ENCODE peak calls at places on chromosome 11, in seven cellular contexts. X, M, S, V, T, B and I are unnamed samples. For H3K4me1 and H3K9me3, the result is how much of the 10 kb centered on the place peaks cover.

GRCh38 chr11:122709042-122709760 is 53.7 kb downstream of the UBASH3B start:
- DNase-seq in X (no peak), V (no peak), M (no peak), B (peak), S (no peak), T (no peak), I (no peak)

GRCh38 chr11:59551651-59552521 is 40.5 kb downstream of the OR4D9 start:
- DNase-seq in X (peak), M (no peak), S (no peak), T (no peak), V (peak), B (peak), I (peak)

GRCh38 chr11:77407613-77408012 is 66.3 kb downstream of the PAK1 start:
- DNase-seq in B (peak), M (peak), S (peak), T (peak), X (peak), V (no peak), I (no peak)

GRCh38 chr11:8671651-8672062 is 10.8 kb downstream of the TRIM66 start:
- DNase-seq in X (no peak), T (peak), V (no peak), M (peak), S (no peak), B (no peak), I (no peak)

GRCh38 chr11:20599424-20600346 is at the start of gene SLC6A5:
- DNase-seq in M (peak), B (no peak), X (peak), T (no peak), S (peak), V (peak), I (peak)

GRCh38 chr11:72856551-72857342 is 42.5 kb downstream of the ATG16L2 start:
- DNase-seq in B (no peak), S (no peak), V (no peak), X (peak), M (no peak), T (no peak), I (no peak)

GRCh38 chr11:127895776-127896175 is 691.6 kb downstream of the ETS1 start:
- DNase-seq in X (no peak), B (no peak), M (no peak), V (no peak), T (no peak), S (no peak), I (no peak)

GRCh38 chr11:100525635-100526034 is 161.5 kb upstream of the ARHGAP42 start:
- DNase-seq in M (no peak), B (no peak), X (no peak), V (no peak), T (no peak), S (no peak), I (peak)

GRCh38 chr11:132080121-132080520 is 709.7 kb downstream of the NTM start:
- DNase-seq in V (no peak), T (no peak), M (no peak), S (no peak), X (no peak), B (no peak), I (no peak)

GRCh38 chr11:78730267-78730824 is 155.7 kb upstream of the NARS2 start:
- DNase-seq in T (no peak), V (no peak), S (no peak), M (no peak), X (no peak), B (no peak), I (no peak)

GRCh38 chr11:92663539-92663938 is 305.9 kb upstream of the MTNR1B start:
- DNase-seq in B (no peak), V (no peak), X (no peak), S (no peak), T (no peak), M (no peak), I (no peak)

GRCh38 chr11:106959800-106960199 is 58.5 kb downstream of the GUCY1A2 start:
- DNase-seq in B (no peak), V (no peak), T (no peak), X (no peak), M (no peak), S (no peak), I (no peak)

GRCh38 chr11:35355102-35355749 is 64.1 kb downstream of the SLC1A2 start:
- DNase-seq in T (no peak), M (no peak), V (no peak), B (no peak), S (no peak), X (no peak), I (no peak)

GRCh38 chr11:62892077-62892922 is 11.6 kb downstream of the SLC3A2 start:
- DNase-seq in B (peak), T (no peak), X (no peak), S (no peak), M (no peak), V (no peak), I (no peak)

GRCh38 chr11:61776561-61777075 is 15.8 kb downstream of the TMEM258 start:
- DNase-seq in X (peak), V (no peak), T (no peak), S (peak), B (peak), M (peak), I (peak)

DNA sequence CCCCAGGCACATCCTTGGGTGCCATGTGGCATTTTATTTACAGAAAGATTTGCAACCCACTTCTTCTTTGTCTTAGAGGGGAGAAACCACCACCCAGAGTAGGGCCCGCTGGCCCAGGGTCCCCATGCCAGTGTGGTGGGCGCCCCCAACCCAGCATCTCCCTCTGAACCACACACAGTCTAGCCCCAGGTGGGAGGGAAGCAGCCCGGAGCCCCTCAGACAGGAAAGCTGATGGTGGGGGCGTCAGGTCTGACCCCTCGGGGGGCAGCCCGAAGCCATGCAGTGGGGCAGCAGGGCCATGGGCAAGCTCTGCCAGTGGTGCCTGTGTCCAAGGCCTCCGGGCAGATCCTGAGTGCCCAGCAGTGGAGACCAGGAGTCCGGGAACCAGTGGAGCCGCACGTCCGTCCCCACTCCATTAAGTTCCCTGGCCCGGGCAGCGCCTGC is 11.7 kb downstream of the TRPM5 start:
- DNase-seq in T (no peak), S (no peak), B (no peak), X (no peak), V (no peak), M (no peak), I (no peak)
- H3K4me1 ChIP-seq in T (under half), S (under half), B (under half), X (under half), V (under half), M (under half), I (under half)

GRCh38 chr11:94785509-94785908 is 17.4 kb downstream of the AMOTL1 start:
- DNase-seq in M (no peak), T (no peak), V (no peak), S (no peak), B (no peak), X (peak), I (no peak)
- H3K4me3 ChIP-seq in M (no peak), T (no peak), V (no peak), S (no peak), B (no peak), X (no peak), I (no peak)

DNA sequence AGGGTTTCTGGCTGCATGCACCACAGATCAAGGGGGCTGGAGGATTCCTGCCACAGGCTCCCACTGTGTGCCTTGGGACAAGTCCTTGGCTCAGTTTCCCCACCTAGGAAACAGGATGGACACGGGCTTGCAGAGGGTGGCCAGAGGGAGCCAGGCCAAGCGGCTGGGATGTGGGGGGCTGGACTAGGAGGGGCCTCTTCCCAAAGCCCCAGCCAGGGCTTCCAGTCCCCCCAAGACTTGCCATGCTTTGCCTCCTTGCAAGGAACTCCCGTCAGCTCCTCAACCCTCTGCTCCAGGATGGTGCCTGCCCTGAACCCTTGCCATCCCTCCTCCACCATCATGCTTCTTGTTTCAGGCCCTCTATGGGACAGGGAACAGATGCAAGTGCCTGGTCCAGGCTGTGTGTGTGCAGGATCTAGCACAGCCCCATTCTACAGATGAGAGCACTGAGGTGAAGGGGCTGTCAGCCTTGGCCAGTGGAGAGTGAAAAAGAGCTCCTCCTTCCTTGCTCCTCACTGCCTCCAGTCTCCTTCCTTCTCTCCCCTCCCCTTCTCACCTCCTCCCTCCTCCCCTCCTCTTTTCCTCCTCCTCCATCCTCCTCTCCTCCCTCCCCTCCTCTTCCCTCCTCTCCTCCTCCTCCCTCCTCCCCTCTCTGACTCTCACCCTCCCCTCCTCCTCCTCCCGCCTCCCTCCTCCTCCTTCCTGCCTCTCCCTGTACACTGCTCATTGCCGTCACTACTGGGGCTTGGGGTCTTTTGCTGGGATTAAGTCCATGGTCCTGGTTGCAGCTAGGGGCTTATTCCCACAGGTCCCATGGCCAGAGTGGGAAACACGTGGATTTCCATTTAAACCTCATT is 13.3 kb upstream of the FGF19 start:
- DNase-seq in X (no peak), V (no peak), T (no peak), M (no peak), B (no peak), S (no peak), I (no peak)
- H3K9me3 ChIP-seq in X (under half), V (under half), T (under half), M (under half), B (under half), S (under half), I (under half)

DNA sequence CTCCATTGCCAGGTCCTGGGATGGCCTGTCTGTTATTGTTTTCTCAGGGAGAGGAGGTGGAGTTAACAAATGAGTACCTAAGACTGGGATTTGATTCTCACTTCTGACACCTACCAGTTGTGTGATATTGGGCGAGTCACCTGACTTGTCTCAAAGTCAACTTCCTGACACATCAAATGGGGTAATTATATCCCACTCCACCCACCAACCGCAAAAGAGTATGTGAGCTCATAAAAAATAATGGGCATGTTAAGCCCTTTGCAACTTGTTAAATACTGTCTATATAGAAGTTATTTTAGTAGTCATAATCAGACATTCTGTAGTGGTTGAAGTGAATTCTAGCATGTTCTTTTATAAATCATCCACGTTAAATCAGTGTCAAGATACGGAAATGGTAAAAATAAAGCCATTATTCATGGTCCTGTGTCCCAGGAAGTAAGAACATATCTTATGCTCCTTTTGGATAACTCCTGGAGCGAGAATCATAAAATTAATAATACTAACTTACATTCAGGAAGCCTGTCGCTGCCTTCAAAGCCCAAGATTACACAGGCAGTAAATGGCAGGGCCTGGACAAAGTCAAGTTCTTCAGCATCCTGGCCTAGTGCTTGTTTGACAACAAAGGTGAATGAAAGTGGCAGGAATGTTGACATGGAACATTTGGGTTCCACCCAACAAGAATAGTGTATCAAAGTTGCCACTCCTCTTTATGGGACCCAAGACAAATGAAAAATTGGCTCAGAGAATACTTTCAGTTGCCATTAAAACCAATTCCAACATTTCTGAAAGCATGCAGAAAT is 54.3 kb downstream of the SYTL2 start:
- DNase-seq in B (no peak), X (no peak), M (no peak), S (no peak), V (no peak), T (no peak), I (no peak)
- H3K4me1 ChIP-seq in B (under half), X (under half), M (under half), S (under half), V (under half), T (under half), I (under half)

GRCh38 chr11:57903441-57904123 is 120.1 kb upstream of the OR9Q1 start:
- DNase-seq in T (no peak), M (peak), S (peak), X (no peak), B (peak), V (no peak), I (no peak)

GRCh38 chr11:57901756-57902155 is 121.9 kb upstream of the OR9Q1 start:
- DNase-seq in S (no peak), B (peak), T (no peak), X (no peak), V (no peak), M (no peak), I (no peak)

GRCh38 chr11:57903011-57903410 is 120.7 kb upstream of the OR9Q1 start:
- DNase-seq in B (no peak), V (no peak), X (no peak), M (no peak), T (no peak), S (no peak), I (no peak)

GRCh38 chr11:57905439-57905838 is 118.2 kb upstream of the OR9Q1 start:
- DNase-seq in B (no peak), S (no peak), M (no peak), T (no peak), V (no peak), X (no peak), I (no peak)

GRCh38 chr11:57904369-57904768 is 119.3 kb upstream of the OR9Q1 start:
- DNase-seq in B (no peak), M (no peak), S (no peak), V (no peak), X (no peak), T (no peak), I (no peak)
- H3K4me3 ChIP-seq in B (no peak), M (no peak), S (no peak), V (no peak), X (no peak), T (no peak), I (no peak)

GRCh38 chr11:32432565-32433248 is 2.6 kb downstream of the WT1 start:
- DNase-seq in T (no peak), V (no peak), M (no peak), S (no peak), B (no peak), X (no peak), I (no peak)
- H3K9me3 ChIP-seq in T (under half), V (under half), M (under half), S (under half), B (under half), X (under half), I (under half)

DNA sequence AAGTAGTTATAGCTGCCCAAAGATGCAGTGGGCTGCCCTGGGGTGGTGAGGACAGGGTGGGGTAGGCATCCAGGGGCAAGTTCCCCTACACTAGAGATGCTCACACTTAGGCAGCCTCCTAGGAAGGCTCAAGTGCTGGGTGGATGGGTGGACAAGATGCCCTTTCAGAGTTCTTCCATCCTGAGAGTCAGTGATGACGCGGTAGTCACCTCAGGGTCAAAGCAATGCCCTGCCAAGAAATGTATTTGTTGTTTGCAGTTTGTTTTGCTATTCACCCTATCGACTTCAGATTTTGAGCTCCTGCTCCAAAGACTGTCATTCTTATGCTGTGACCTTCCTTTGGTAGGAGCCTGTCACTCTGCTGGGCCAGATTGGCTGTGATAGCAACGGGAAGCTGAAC is 18.9 kb downstream of the POLA2 start:
- DNase-seq in T (no peak), S (no peak), V (no peak), B (no peak), M (no peak), X (peak), I (no peak)
- H3K4me1 ChIP-seq in T (under half), S (under half), V (under half), B (under half), M (half or more), X (under half), I (under half)

DNA sequence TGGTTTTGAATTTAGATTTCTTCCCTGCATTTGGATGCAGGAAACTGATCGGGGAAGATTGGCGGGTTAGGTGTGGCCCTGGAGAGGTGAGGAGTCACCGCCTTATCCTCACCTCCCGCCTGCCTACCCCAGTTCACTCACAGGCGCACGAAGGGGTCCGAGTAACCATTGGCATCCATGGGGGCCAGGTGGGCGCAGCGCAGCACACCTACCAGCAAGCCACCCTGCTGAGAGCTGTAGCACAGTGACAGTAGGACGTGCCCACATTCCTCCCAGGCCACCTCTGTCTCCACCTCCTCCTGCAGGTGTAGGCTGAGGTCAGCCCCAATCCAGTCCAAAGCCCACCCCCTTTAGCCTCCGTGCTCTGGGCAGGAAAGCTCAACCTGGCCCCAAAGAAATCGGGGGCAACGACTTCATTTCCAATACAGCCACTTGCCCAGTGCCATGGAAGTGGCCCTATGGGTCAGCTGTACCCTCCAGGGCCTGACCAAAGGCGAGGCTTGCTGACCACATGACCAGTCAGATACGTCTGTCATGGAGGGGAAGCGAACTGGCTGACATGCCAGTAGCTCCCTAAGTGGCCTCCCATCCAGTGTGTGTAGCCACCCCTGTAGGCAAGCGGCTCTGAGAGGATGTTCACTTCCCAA is 6.7 kb downstream of the NDUFV1 start:
- DNase-seq in T (no peak), X (no peak), S (no peak), V (no peak), M (no peak), B (no peak), I (no peak)
- H3K4me3 ChIP-seq in T (peak), X (no peak), S (no peak), V (no peak), M (no peak), B (no peak), I (no peak)

DNA sequence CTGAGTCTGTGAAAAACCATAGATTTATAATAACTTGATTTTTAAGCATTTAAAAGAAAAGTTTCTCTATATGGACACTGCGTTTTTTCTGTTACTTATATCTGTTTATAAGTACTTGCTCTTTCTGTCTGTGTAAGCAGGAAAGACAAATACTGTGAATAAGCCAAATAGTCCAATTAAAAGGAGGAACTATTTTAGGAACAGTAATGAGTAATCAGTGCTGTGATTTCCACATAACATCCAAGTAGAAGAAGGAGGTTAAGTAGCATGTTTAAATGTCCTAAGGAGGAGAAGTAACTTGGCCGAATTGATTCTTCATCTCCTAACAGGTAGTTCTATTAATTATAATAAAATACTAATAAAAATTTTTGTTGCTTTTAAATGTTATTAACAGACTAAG is 40.8 kb downstream of the ZNF214 start:
- DNase-seq in M (no peak), T (no peak), X (no peak), B (no peak), V (no peak), S (no peak), I (no peak)
- H3K9me3 ChIP-seq in M (under half), T (under half), X (under half), B (under half), V (under half), S (under half), I (under half)

GRCh38 chr11:6402561-6402981 is 12.3 kb downstream of the SMPD1 start:
- DNase-seq in S (no peak), V (no peak), X (no peak), T (no peak), M (no peak), B (no peak), I (no peak)
- H3K4me1 ChIP-seq in S (under half), V (under half), X (under half), T (under half), M (under half), B (under half), I (under half)